ENCODE peak calls at places on chromosomes 5 and 9, in four cellular contexts. J is HepG2, N is K562, T is GM12878. F is an unnamed sample.

GRCh38 chr5:35924122-35924949 is 14.1 kb downstream of the CAPSL start:
- DNase-seq in J (no peak), N (no peak), T (no peak), F (no peak)

GRCh38 chr9:16275795-16276624 is 594.5 kb downstream of the BNC2 start:
- DNase-seq in J (no peak), N (no peak), T (no peak), F (no peak)

GRCh38 chr5:84191296-84191695 is 193.4 kb downstream of the EDIL3 start:
- DNase-seq in N (no peak), J (no peak), T (no peak), F (no peak)

GRCh38 chr5:172502969-172503368 is 48.6 kb upstream of the SH3PXD2B start:
- DNase-seq in N (no peak), T (no peak), J (peak; percentile 6), F (peak; percentile 27)

GRCh38 chr9:83706703-83707517 is 848 bp downstream of the UBQLN1 start:
- DNase-seq in J (peak; percentile 30), T (no peak), N (peak; percentile 33), F (no peak)

GRCh38 chr5:134554319-134555222 is 29.1 kb downstream of the JADE2 start:
- DNase-seq in J (no peak), T (peak; percentile 82), N (no peak), F (peak; percentile 96)

GRCh38 chr9:134223091-134223490 is 58.7 kb upstream of the RNU6ATAC start:
- DNase-seq in T (no peak), N (no peak), J (peak; percentile 15), F (no peak)

GRCh38 chr5:64635056-64635686 is 55.1 kb upstream of the SHISAL2B start:
- DNase-seq in J (no peak), T (no peak), N (peak; percentile 18), F (peak; percentile 23)

GRCh38 chr5:56233230-56233629 is at the start of gene ANKRD55:
- DNase-seq in J (no peak), N (no peak), T (no peak), F (no peak)

GRCh38 chr5:171647900-171648253 is 137.7 kb upstream of the SMIM23 start:
- DNase-seq in N (no peak), T (no peak), J (no peak), F (no peak)

GRCh38 chr9:131013771-131014676 is 5.0 kb downstream of the LAMC3 start:
- DNase-seq in J (no peak), T (no peak), N (peak; percentile 59), F (no peak)

GRCh38 chr5:140342287-140342686 is 4.1 kb downstream of the HBEGF start:
- DNase-seq in N (no peak), J (no peak), T (peak; percentile 60), F (no peak)

GRCh38 chr9:124218438-124219289 is 39.1 kb upstream of the NEK6 start:
- DNase-seq in N (no peak), T (peak; percentile 92), J (peak; percentile 30), F (peak; percentile 72)

GRCh38 chr9:125521462-125522327 is 185.3 kb downstream of the MAPKAP1 start:
- DNase-seq in T (no peak), N (no peak), J (peak; percentile 35), F (peak; percentile 35)

GRCh38 chr5:175746851-175747250 is 89.0 kb downstream of the HRH2 start:
- DNase-seq in J (no peak), T (no peak), N (no peak), F (peak; percentile 60)

GRCh38 chr5:134873494-134873893 is 677 bp upstream of the TXNDC15 start:
- DNase-seq in T (no peak), N (peak; percentile 28), J (no peak), F (no peak)

GRCh38 chr5:170339780-170340167 is 42.2 kb upstream of the LCP2 start:
- DNase-seq in J (no peak), T (no peak), N (no peak), F (no peak)

GRCh38 chr9:135501261-135502167 is 1.0 kb downstream of the MRPS2 start:
- DNase-seq in J (no peak), T (no peak), N (peak; percentile 78), F (peak; percentile 83)

GRCh38 chr5:73446631-73447233 is 1.8 kb downstream of the FOXD1 start:
- DNase-seq in N (no peak), T (no peak), J (no peak), F (no peak)

GRCh38 chr9:2857564-2858198 is 13.8 kb upstream of the PUM3 start:
- DNase-seq in J (peak; percentile 47), T (peak; percentile 37), N (peak; percentile 47), F (peak; percentile 70)

GRCh38 chr5:175253597-175253996 is 190.4 kb downstream of the DRD1 start:
- DNase-seq in T (no peak), J (no peak), N (no peak), F (no peak)

GRCh38 chr9:65437724-65438123 is 152.7 kb upstream of the FOXD4L5 start:
- DNase-seq in J (no peak), T (no peak), N (no peak), F (no peak)

GRCh38 chr5:87394407-87394806 is 18.3 kb downstream of the CCNH start:
- DNase-seq in T (no peak), N (no peak), J (no peak), F (no peak)

GRCh38 chr9:37036237-37037136 is 2.4 kb upstream of the PAX5 start:
- DNase-seq in T (no peak), J (no peak), N (no peak), F (no peak)
- TF ChIP-seq POLR2AphosphoS2 in T (peak; percentile 29), J (no peak), N (no peak), F (no peak)

GRCh38 chr5:103138202-103138601 is 18.1 kb downstream of the PPIP5K2 start:
- DNase-seq in T (no peak), N (no peak), J (no peak), F (no peak)
- H3K4me1 ChIP-seq in T (no peaks in the 10 kb centered on the region), N (no peaks in the 10 kb centered on the region), J (no peaks in the 10 kb centered on the region), F (peaks cover 5% of the 10 kb centered on the region)

GRCh38 chr9:129751841-129752801 is 721 bp downstream of the PTGES start:
- DNase-seq in J (no peak), T (no peak), N (no peak), F (no peak)
- TF ChIP-seq POLR2AphosphoS2 in J (no peak), T (no peak), N (no peak), F (no peak)

DNA sequence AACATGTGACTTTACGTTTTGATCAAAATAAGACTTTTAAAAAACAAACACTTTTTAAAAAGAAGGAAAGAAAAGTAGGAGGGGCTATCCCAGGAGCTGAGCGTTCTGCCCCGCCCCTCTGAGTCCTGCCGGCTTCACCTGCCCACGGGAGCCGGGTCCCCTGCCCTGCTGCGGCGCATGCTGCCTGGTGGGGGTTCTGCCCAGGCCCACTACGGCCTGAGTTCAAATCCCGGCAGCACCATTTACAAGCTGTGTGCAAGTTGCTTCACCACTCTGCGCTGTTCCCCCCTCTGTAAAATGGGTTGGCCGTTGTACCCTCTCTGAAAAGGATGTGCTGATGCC is 31.1 kb downstream of the GSN start:
- DNase-seq in J (no peak), N (no peak), T (no peak), F (no peak)
- H3K4me1 ChIP-seq in J (peaks cover 93% of the 10 kb centered on the region), N (peaks cover 27% of the 10 kb centered on the region), T (peaks cover 4% of the 10 kb centered on the region), F (peaks cover 32% of the 10 kb centered on the region)